ENCODE peak calls at places on chromosomes 7 and 10, in nine cellular contexts. O is mucosa of descending colon, G is psoas muscle, J is fibroblast of lung, H is A673, D is MCF 10A, C is HCT116, X is WTC11, Z is AG09319. F is an unnamed sample.

GRCh38 chr10:36089790-36090391 is 447.8 kb upstream of the FZD8 start:
- DNase-seq in O (no peak), G (no peak), J (no peak), H (no peak), D (no peak), C (no peak), X (no peak), Z (no peak), F (no peak)

GRCh38 chr7:27739301-27739913 is 555 bp upstream of the TAX1BP1 start:
- DNase-seq in O (no peak), G (no peak), J (peak; percentile 73), H (no peak), D (no peak), C (no peak), X (no peak), Z (no peak), F (no peak)

GRCh38 chr10:102657451-102657850 is 13.2 kb downstream of the TRIM8 start:
- DNase-seq in O (no peak), G (no peak), J (no peak), H (no peak), D (no peak), C (no peak), X (no peak), Z (no peak), F (no peak)

GRCh38 chr7:36264123-36264916 is 111.3 kb downstream of the EEPD1 start:
- DNase-seq in O (no peak), G (no peak), J (no peak), H (no peak), D (no peak), C (no peak), X (no peak), Z (no peak), F (peak; percentile 89)

GRCh38 chr7:7662527-7662926 is 22.0 kb downstream of the UMAD1 start:
- DNase-seq in O (no peak), G (no peak), J (peak; percentile 2), H (peak; percentile 37), D (peak; percentile 20), C (no peak), X (peak; percentile 31), Z (no peak), F (no peak)

GRCh38 chr10:128173383-128173782 is 47.2 kb upstream of the MKI67 start:
- DNase-seq in O (no peak), G (no peak), J (peak; percentile 20), H (no peak), D (peak; percentile 66), C (no peak), X (no peak), Z (no peak), F (no peak)

GRCh38 chr7:108072739-108073138 is 57.4 kb downstream of the LAMB4 start:
- DNase-seq in O (no peak), G (no peak), J (no peak), H (no peak), D (no peak), C (no peak), X (no peak), Z (no peak), F (no peak)

GRCh38 chr7:5689716-5690115 is 91.7 kb downstream of the RNF216 start:
- DNase-seq in O (no peak), G (no peak), J (peak; percentile 29), H (no peak), D (peak; percentile 53), C (no peak), X (no peak), Z (no peak), F (no peak)

GRCh38 chr10:31864834-31865518 is 63.7 kb downstream of the ARHGAP12 start:
- DNase-seq in O (no peak), G (no peak), J (peak; percentile 13), H (peak; percentile 26), D (peak; percentile 42), C (no peak), X (no peak), Z (no peak), F (no peak)

GRCh38 chr10:88091490-88092061 is 228.2 kb downstream of the PTEN start:
- DNase-seq in O (peak; percentile 39), G (no peak), J (no peak), H (no peak), D (peak; percentile 80), C (no peak), X (no peak), Z (no peak), F (peak; percentile 54)

GRCh38 chr7:99928994-99929729 is at the start of gene GJC3:
- DNase-seq in O (peak; percentile 45), G (peak; percentile 73), J (peak; percentile 47), H (peak; percentile 59), D (peak; percentile 50), C (peak; percentile 49), X (peak; percentile 73), Z (no peak), F (peak; percentile 51)

GRCh38 chr7:31043035-31043434 is 9.1 kb upstream of the ADCYAP1R1 start:
- DNase-seq in O (no peak), G (no peak), J (no peak), H (peak; percentile 35), D (no peak), C (no peak), X (peak; percentile 48), Z (no peak), F (no peak)

GRCh38 chr7:32501522-32501921 is 6.2 kb downstream of the AVL9 start:
- DNase-seq in O (no peak), G (no peak), J (peak; percentile 85), H (peak; percentile 12), D (no peak), C (peak; percentile 24), X (no peak), Z (no peak), F (no peak)

GRCh38 chr7:82235710-82236109 is 207.9 kb downstream of the CACNA2D1 start:
- DNase-seq in O (no peak), G (no peak), J (peak; percentile 70), H (peak; percentile 55), D (no peak), C (no peak), X (no peak), Z (no peak), F (no peak)

GRCh38 chr10:28077889-28078288 is 79.0 kb upstream of the ODAD2 start:
- DNase-seq in O (no peak), G (no peak), J (peak; percentile 76), H (no peak), D (peak; percentile 19), C (peak; percentile 53), X (no peak), Z (no peak), F (no peak)

GRCh38 chr10:67697646-67698245 is 1.8 kb upstream of the CTNNA3 start:
- DNase-seq in O (peak; percentile 39), G (no peak), J (peak; percentile 47), H (peak; percentile 67), D (peak; percentile 64), C (peak; percentile 41), X (no peak), Z (peak; percentile 7), F (no peak)

GRCh38 chr10:43348511-43349312 is 22.7 kb upstream of the FXYD4 start:
- DNase-seq in O (peak; percentile 94), G (peak; percentile 85), J (peak; percentile 60), H (peak; percentile 86), D (peak; percentile 82), C (peak; percentile 52), X (peak; percentile 88), Z (peak; percentile 48), F (peak; percentile 88)

DNA sequence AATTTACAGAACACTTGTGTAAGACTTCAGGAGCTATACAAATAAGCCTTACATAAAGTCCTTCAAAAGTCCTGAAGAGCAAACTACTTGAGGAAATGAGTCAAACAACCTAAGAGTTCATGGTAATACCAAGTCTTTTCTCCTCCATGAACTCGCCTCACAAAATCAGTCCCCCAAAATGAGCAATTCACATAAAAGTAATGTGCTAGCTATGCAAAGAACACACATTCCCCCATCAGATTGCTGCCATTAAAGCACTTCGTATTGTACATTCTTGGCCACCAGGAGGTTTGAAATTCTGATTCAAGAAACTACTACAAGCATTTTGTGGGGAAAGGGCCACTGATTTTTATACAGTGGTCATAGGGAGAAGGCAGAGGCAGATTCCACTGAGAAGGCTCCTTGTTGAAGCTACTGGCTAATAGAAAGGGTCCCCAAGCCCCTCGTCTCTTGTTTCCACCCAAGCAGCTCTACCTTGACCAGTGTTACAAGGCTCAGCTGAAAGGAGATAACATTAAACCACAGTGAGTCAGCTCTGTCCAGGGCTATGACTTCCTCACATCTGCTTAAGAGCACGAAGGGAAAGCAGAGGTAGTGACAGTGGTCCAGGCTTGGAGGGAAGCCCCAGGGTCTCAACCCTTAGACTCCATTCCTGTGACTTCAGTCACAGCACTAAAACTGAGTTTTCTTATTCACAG is 115.2 kb upstream of the CDK1 start:
- DNase-seq in O (no peak), G (no peak), J (peak; percentile 78), H (peak; percentile 61), D (no peak), C (peak; percentile 7), X (no peak), Z (no peak), F (no peak)
- TF ChIP-seq CTCF in O (no peak), G (no peak), J (no peak), H (peak; percentile 12), D (no peak), C (peak; percentile 26), X (no peak), Z (no peak), F (no peak)

GRCh38 chr10:64379898-64380297 is 858.7 kb downstream of the REEP3 start:
- DNase-seq in O (peak; percentile 35), G (no peak), J (no peak), H (no peak), D (peak; percentile 20), C (peak; percentile 12), X (no peak), Z (no peak), F (no peak)
- TF ChIP-seq CTCF in O (no peak), G (no peak), J (no peak), H (no peak), D (no peak), C (peak; percentile 32), X (no peak), Z (no peak), F (no peak)

DNA sequence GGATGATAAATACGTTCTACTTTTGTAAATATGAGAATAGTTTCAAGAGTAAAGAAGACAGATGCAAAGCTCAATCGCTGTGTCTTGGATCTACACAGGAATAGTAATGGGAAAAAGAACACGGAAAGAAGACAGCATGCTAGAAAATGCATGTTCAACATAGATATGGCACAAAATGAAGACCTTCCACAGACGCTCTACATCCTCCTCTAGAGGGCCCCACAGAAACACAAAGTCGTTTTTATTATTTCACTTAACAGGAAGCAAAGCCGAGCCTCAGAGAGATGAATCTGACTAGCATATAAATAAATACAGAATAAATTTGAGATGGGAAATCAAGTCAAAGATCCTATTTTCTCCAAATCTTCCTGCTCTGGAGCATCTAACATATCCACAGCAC is 292.6 kb downstream of the PARD3 start:
- DNase-seq in O (peak; percentile 29), G (no peak), J (peak; percentile 26), H (peak; percentile 79), D (peak; percentile 54), C (no peak), X (no peak), Z (no peak), F (no peak)
- TF ChIP-seq CTCF in O (peak; percentile 16), G (no peak), J (peak; percentile 44), H (peak; percentile 79), D (peak; percentile 22), C (peak; percentile 60), X (no peak), Z (no peak), F (no peak)

GRCh38 chr10:123284022-123284421 is 129.8 kb downstream of the BUB3 start:
- DNase-seq in O (no peak), G (no peak), J (no peak), H (no peak), D (peak; percentile 8), C (peak; percentile 12), X (no peak), Z (no peak), F (no peak)
- TF ChIP-seq CTCF in O (no peak), G (no peak), J (no peak), H (no peak), D (no peak), C (peak; percentile 42), X (no peak), Z (no peak), F (no peak)

F was measured in CD14-positive monocyte.